ENCODE peak calls at places on chromosomes 7 and 10, in seven cellular contexts. One of them, this sample, is unnamed.

GRCh38 chr7:768881-769504 is 41.9 kb upstream of the PRKAR1B start:
- DNase-seq in cardiac fibroblast: no peak
- DNase-seq in CD14-positive monocyte: no peak
- DNase-seq in GM12865: no peak
- DNase-seq in neural crest cell: no peak
- DNase-seq in A549: no peak
- DNase-seq in fibroblast of pulmonary artery: peak
- DNase-seq in this sample: no peak

GRCh38 chr7:152647009-152647408 is 28.9 kb downstream of the XRCC2 start:
- DNase-seq in CD14-positive monocyte: no peak
- DNase-seq in cardiac fibroblast: no peak
- DNase-seq in neural crest cell: no peak
- DNase-seq in A549: no peak
- DNase-seq in GM12865: no peak
- DNase-seq in fibroblast of pulmonary artery: no peak
- DNase-seq in this sample: no peak

GRCh38 chr7:137592232-137592896 is 248.8 kb upstream of the PTN start:
- DNase-seq in neural crest cell: peak
- DNase-seq in A549: peak
- DNase-seq in GM12865: peak
- DNase-seq in fibroblast of pulmonary artery: peak
- DNase-seq in CD14-positive monocyte: no peak
- DNase-seq in cardiac fibroblast: peak
- DNase-seq in this sample: no peak

GRCh38 chr7:167087-167855 is 25.1 kb upstream of the FAM20C start:
- DNase-seq in CD14-positive monocyte: peak
- DNase-seq in neural crest cell: no peak
- DNase-seq in cardiac fibroblast: no peak
- DNase-seq in A549: no peak
- DNase-seq in GM12865: no peak
- DNase-seq in fibroblast of pulmonary artery: no peak
- DNase-seq in this sample: no peak

GRCh38 chr7:17633099-17633498 is 307.2 kb downstream of the SNX13 start:
- DNase-seq in fibroblast of pulmonary artery: peak
- DNase-seq in CD14-positive monocyte: no peak
- DNase-seq in cardiac fibroblast: peak
- DNase-seq in A549: peak
- DNase-seq in GM12865: no peak
- DNase-seq in neural crest cell: no peak
- DNase-seq in this sample: no peak

GRCh38 chr7:12291870-12292269 is 80.8 kb downstream of the TMEM106B start:
- DNase-seq in CD14-positive monocyte: no peak
- DNase-seq in A549: peak
- DNase-seq in cardiac fibroblast: peak
- DNase-seq in GM12865: peak
- DNase-seq in neural crest cell: no peak
- DNase-seq in fibroblast of pulmonary artery: peak
- DNase-seq in this sample: no peak

GRCh38 chr10:77857272-77857671 is 69.3 kb downstream of the DLG5 start:
- DNase-seq in neural crest cell: no peak
- DNase-seq in CD14-positive monocyte: no peak
- DNase-seq in cardiac fibroblast: no peak
- DNase-seq in GM12865: no peak
- DNase-seq in A549: no peak
- DNase-seq in fibroblast of pulmonary artery: no peak
- DNase-seq in this sample: no peak

GRCh38 chr7:140676303-140676702 is 3.6 kb downstream of the ADCK2 start:
- DNase-seq in cardiac fibroblast: no peak
- DNase-seq in GM12865: peak
- DNase-seq in CD14-positive monocyte: peak
- DNase-seq in fibroblast of pulmonary artery: no peak
- DNase-seq in A549: no peak
- DNase-seq in neural crest cell: no peak
- DNase-seq in this sample: no peak

GRCh38 chr7:139108256-139109187 is 998 bp downstream of the ZC3HAV1 start:
- DNase-seq in neural crest cell: peak
- DNase-seq in cardiac fibroblast: peak
- DNase-seq in CD14-positive monocyte: no peak
- DNase-seq in fibroblast of pulmonary artery: peak
- DNase-seq in A549: peak
- DNase-seq in GM12865: peak
- DNase-seq in this sample: no peak

GRCh38 chr7:1993776-1994740 is 238.7 kb downstream of the MAD1L1 start:
- DNase-seq in cardiac fibroblast: no peak
- DNase-seq in fibroblast of pulmonary artery: no peak
- DNase-seq in neural crest cell: no peak
- DNase-seq in A549: no peak
- DNase-seq in GM12865: no peak
- DNase-seq in CD14-positive monocyte: no peak
- DNase-seq in this sample: no peak

GRCh38 chr7:94280836-94281235 is 113.9 kb upstream of the COL1A2 start:
- DNase-seq in A549: no peak
- DNase-seq in GM12865: no peak
- DNase-seq in neural crest cell: no peak
- DNase-seq in fibroblast of pulmonary artery: no peak
- DNase-seq in CD14-positive monocyte: no peak
- DNase-seq in cardiac fibroblast: no peak
- DNase-seq in this sample: no peak

GRCh38 chr7:100584677-100585510 is 1.0 kb downstream of the LRCH4 start:
- DNase-seq in A549: peak
- DNase-seq in CD14-positive monocyte: no peak
- DNase-seq in GM12865: no peak
- DNase-seq in cardiac fibroblast: peak
- DNase-seq in fibroblast of pulmonary artery: peak
- DNase-seq in neural crest cell: no peak
- DNase-seq in this sample: no peak

GRCh38 chr7:18498327-18498726 is 2.8 kb downstream of the HDAC9 start:
- DNase-seq in GM12865: no peak
- DNase-seq in cardiac fibroblast: no peak
- DNase-seq in fibroblast of pulmonary artery: no peak
- DNase-seq in A549: no peak
- DNase-seq in CD14-positive monocyte: no peak
- DNase-seq in neural crest cell: no peak
- DNase-seq in this sample: no peak

GRCh38 chr7:107180378-107180777 is 11.6 kb downstream of the HBP1 start:
- DNase-seq in fibroblast of pulmonary artery: peak
- DNase-seq in GM12865: peak
- DNase-seq in cardiac fibroblast: peak
- DNase-seq in A549: peak
- DNase-seq in neural crest cell: no peak
- DNase-seq in CD14-positive monocyte: no peak
- DNase-seq in this sample: no peak

GRCh38 chr10:22854935-22855421 is 72.9 kb upstream of the ARMC3 start:
- DNase-seq in CD14-positive monocyte: no peak
- DNase-seq in GM12865: peak
- DNase-seq in A549: no peak
- DNase-seq in neural crest cell: no peak
- DNase-seq in fibroblast of pulmonary artery: peak
- DNase-seq in cardiac fibroblast: peak
- DNase-seq in this sample: no peak

GRCh38 chr10:102729090-102730026 is 14.4 kb upstream of the WBP1L start:
- DNase-seq in cardiac fibroblast: peak
- DNase-seq in neural crest cell: peak
- DNase-seq in GM12865: peak
- DNase-seq in fibroblast of pulmonary artery: peak
- DNase-seq in CD14-positive monocyte: peak
- DNase-seq in A549: peak
- DNase-seq in this sample: no peak

GRCh38 chr10:76723781-76724336 is 913.7 kb downstream of the KCNMA1 start:
- DNase-seq in neural crest cell: no peak
- DNase-seq in A549: no peak
- DNase-seq in GM12865: no peak
- DNase-seq in fibroblast of pulmonary artery: no peak
- DNase-seq in cardiac fibroblast: no peak
- DNase-seq in CD14-positive monocyte: no peak
- DNase-seq in this sample: no peak

GRCh38 chr7:114703677-114704076 is 218.2 kb upstream of the MDFIC start:
- DNase-seq in GM12865: no peak
- DNase-seq in fibroblast of pulmonary artery: peak
- DNase-seq in CD14-positive monocyte: no peak
- DNase-seq in neural crest cell: no peak
- DNase-seq in A549: peak
- DNase-seq in cardiac fibroblast: peak
- DNase-seq in this sample: no peak

GRCh38 chr10:61708841-61709240 is 46.1 kb downstream of the CABCOCO1 start:
- DNase-seq in fibroblast of pulmonary artery: peak
- DNase-seq in cardiac fibroblast: peak
- DNase-seq in GM12865: no peak
- DNase-seq in A549: no peak
- DNase-seq in neural crest cell: no peak
- DNase-seq in CD14-positive monocyte: no peak
- DNase-seq in this sample: no peak

GRCh38 chr10:103492655-103493261 is 747 bp upstream of the NEURL1 start:
- DNase-seq in CD14-positive monocyte: no peak
- DNase-seq in A549: no peak
- DNase-seq in fibroblast of pulmonary artery: no peak
- DNase-seq in cardiac fibroblast: no peak
- DNase-seq in neural crest cell: no peak
- DNase-seq in GM12865: no peak
- DNase-seq in this sample: no peak

GRCh38 chr7:773622-773915 is 46.5 kb upstream of the PRKAR1B start:
- DNase-seq in fibroblast of pulmonary artery: no peak
- DNase-seq in GM12865: no peak
- DNase-seq in A549: no peak
- DNase-seq in neural crest cell: no peak
- DNase-seq in CD14-positive monocyte: no peak
- DNase-seq in cardiac fibroblast: no peak
- DNase-seq in this sample: no peak

GRCh38 chr10:79229830-79230562 is 117.3 kb upstream of the PPIF start:
- DNase-seq in A549: no peak
- DNase-seq in neural crest cell: peak
- DNase-seq in cardiac fibroblast: no peak
- DNase-seq in CD14-positive monocyte: no peak
- DNase-seq in GM12865: no peak
- DNase-seq in fibroblast of pulmonary artery: no peak
- DNase-seq in this sample: no peak

GRCh38 chr10:35089641-35090161 is 440 bp downstream of the CUL2 start:
- DNase-seq in cardiac fibroblast: peak
- DNase-seq in CD14-positive monocyte: no peak
- DNase-seq in fibroblast of pulmonary artery: peak
- DNase-seq in neural crest cell: no peak
- DNase-seq in A549: no peak
- DNase-seq in GM12865: peak
- DNase-seq in this sample: no peak

GRCh38 chr10:48582970-48583369 is 21.9 kb downstream of the ARHGAP22 start:
- DNase-seq in fibroblast of pulmonary artery: no peak
- DNase-seq in GM12865: no peak
- DNase-seq in A549: no peak
- DNase-seq in cardiac fibroblast: no peak
- DNase-seq in neural crest cell: no peak
- DNase-seq in CD14-positive monocyte: no peak
- DNase-seq in this sample: no peak

GRCh38 chr10:124161212-124162000 is 68.0 kb upstream of the CHST15 start:
- DNase-seq in fibroblast of pulmonary artery: no peak
- DNase-seq in A549: no peak
- DNase-seq in CD14-positive monocyte: no peak
- DNase-seq in neural crest cell: no peak
- DNase-seq in GM12865: no peak
- DNase-seq in cardiac fibroblast: no peak
- DNase-seq in this sample: no peak

GRCh38 chr7:135934651-135935050 is 42.5 kb downstream of the MTPN start:
- DNase-seq in fibroblast of pulmonary artery: no peak
- DNase-seq in CD14-positive monocyte: no peak
- DNase-seq in GM12865: no peak
- DNase-seq in cardiac fibroblast: no peak
- DNase-seq in A549: no peak
- DNase-seq in neural crest cell: no peak
- DNase-seq in this sample: no peak

DNA sequence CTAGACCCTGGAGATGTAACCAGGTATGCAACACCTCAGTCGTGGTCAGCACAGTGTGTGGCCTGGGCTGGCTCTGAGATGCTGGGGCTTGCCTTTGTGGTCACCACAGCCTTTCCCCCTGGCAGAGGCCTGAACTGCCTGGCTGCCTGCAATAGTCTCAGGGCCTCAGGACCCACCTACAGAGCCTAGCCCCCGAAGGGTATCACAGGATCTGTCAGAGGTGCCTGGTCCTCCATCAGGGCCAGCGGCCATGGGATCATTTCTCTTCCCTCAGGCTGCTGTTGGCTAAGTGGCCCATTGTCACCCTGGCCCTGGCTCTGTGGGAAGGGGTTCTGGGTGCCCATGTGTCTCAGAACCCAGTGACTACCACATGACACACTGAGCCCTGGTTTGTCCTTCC is 141.6 kb downstream of the CYP26A1 start:
- DNase-seq in fibroblast of pulmonary artery: no peak
- DNase-seq in GM12865: no peak
- DNase-seq in neural crest cell: no peak
- DNase-seq in CD14-positive monocyte: no peak
- DNase-seq in A549: no peak
- DNase-seq in cardiac fibroblast: no peak
- DNase-seq in this sample: no peak
- TF ChIP-seq CTCF in fibroblast of pulmonary artery: no peak
- TF ChIP-seq CTCF in GM12865: no peak
- TF ChIP-seq CTCF in neural crest cell: no peak
- TF ChIP-seq CTCF in CD14-positive monocyte: no peak
- TF ChIP-seq CTCF in A549: no peak
- TF ChIP-seq CTCF in cardiac fibroblast: no peak
- TF ChIP-seq CTCF in this sample: no peak

GRCh38 chr10:73218466-73219191 is 28.4 kb downstream of the DNAJC9 start:
- DNase-seq in A549: peak
- DNase-seq in GM12865: peak
- DNase-seq in neural crest cell: no peak
- DNase-seq in fibroblast of pulmonary artery: peak
- DNase-seq in CD14-positive monocyte: no peak
- DNase-seq in cardiac fibroblast: peak
- DNase-seq in this sample: no peak
- TF ChIP-seq CTCF in A549: peak
- TF ChIP-seq CTCF in GM12865: peak
- TF ChIP-seq CTCF in neural crest cell: peak
- TF ChIP-seq CTCF in fibroblast of pulmonary artery: peak
- TF ChIP-seq CTCF in CD14-positive monocyte: peak
- TF ChIP-seq CTCF in cardiac fibroblast: peak
- TF ChIP-seq CTCF in this sample: no peak

DNA sequence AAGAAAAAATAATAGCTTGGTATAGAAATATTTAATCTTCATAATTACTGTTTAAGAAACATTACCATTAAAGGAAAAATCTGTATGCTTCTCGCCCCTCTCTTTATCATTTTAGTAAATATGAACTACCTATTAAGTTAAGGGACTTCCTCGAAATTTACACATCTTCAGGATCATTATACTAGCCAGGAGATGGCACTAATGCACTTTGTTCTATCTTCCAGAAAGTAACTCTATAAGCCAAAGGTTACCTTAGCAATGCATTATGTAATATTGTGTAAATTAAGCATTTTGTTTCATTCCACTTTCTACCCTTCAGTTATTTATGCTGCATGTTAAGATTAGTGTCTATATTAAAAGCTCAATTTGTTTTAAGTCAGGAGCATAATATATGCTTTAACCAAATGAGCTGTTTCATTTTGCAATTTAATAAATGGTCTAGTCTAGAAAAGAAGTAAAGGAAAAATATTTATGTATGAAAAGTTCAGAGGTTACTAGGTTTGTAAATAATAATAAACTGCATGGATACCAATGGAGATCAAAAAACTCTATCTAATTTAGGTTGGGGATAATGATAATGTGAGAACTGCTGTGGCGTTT is 128.4 kb downstream of the ANKRD7 start:
- DNase-seq in CD14-positive monocyte: no peak
- DNase-seq in GM12865: peak
- DNase-seq in fibroblast of pulmonary artery: peak
- DNase-seq in cardiac fibroblast: peak
- DNase-seq in neural crest cell: no peak
- DNase-seq in A549: peak
- DNase-seq in this sample: no peak
- TF ChIP-seq CTCF in CD14-positive monocyte: no peak
- TF ChIP-seq CTCF in GM12865: peak
- TF ChIP-seq CTCF in fibroblast of pulmonary artery: no peak
- TF ChIP-seq CTCF in cardiac fibroblast: no peak
- TF ChIP-seq CTCF in neural crest cell: peak
- TF ChIP-seq CTCF in A549: peak
- TF ChIP-seq CTCF in this sample: peak

GRCh38 chr7:158413962-158414961 is 173.4 kb downstream of the PTPRN2 start:
- DNase-seq in GM12865: no peak
- DNase-seq in fibroblast of pulmonary artery: no peak
- DNase-seq in CD14-positive monocyte: no peak
- DNase-seq in neural crest cell: peak
- DNase-seq in cardiac fibroblast: no peak
- DNase-seq in A549: peak
- DNase-seq in this sample: no peak
- TF ChIP-seq CTCF in GM12865: no peak
- TF ChIP-seq CTCF in fibroblast of pulmonary artery: no peak
- TF ChIP-seq CTCF in CD14-positive monocyte: no peak
- TF ChIP-seq CTCF in neural crest cell: no peak
- TF ChIP-seq CTCF in cardiac fibroblast: no peak
- TF ChIP-seq CTCF in A549: no peak
- TF ChIP-seq CTCF in this sample: no peak